ENCODE peak calls at places on chromosomes 2 and 18, in six cellular contexts. L is CD8-positive, alpha-beta T cell; J is AG09309; E is thoracic aorta; Y is GM12865; N is AG04449. G is an unnamed sample.

GRCh38 chr18:7982216-7982615 is 415.1 kb downstream of the PTPRM start:
- DNase-seq in L (no peak), J (no peak), E (no peak), Y (no peak), N (no peak), G (no peak)

GRCh38 chr2:240520974-240521350 is 36.8 kb downstream of the ANKMY1 start:
- DNase-seq in L (no peak), J (no peak), E (no peak), Y (no peak), N (no peak), G (no peak)

GRCh38 chr2:159015823-159016222 is 47.4 kb downstream of the TANC1 start:
- DNase-seq in L (no peak), J (no peak), E (no peak), Y (no peak), N (no peak), G (no peak)

GRCh38 chr18:74508366-74508765 is 12.2 kb downstream of the CNDP2 start:
- DNase-seq in L (no peak), J (no peak), E (no peak), Y (no peak), N (no peak), G (no peak)

GRCh38 chr18:62282188-62282629 is 42.9 kb upstream of the TNFRSF11A start:
- DNase-seq in L (no peak), J (peak), E (no peak), Y (no peak), N (peak), G (no peak)

GRCh38 chr2:136381722-136382633 is 264.0 kb upstream of the CXCR4 start:
- DNase-seq in L (peak), J (no peak), E (no peak), Y (peak), N (no peak), G (no peak)

GRCh38 chr18:55419939-55420664 is 167.9 kb downstream of the TCF4 start:
- DNase-seq in L (no peak), J (no peak), E (no peak), Y (no peak), N (no peak), G (no peak)

GRCh38 chr2:185955050-185955449 is 216.4 kb downstream of the FSIP2 start:
- DNase-seq in L (no peak), J (no peak), E (no peak), Y (no peak), N (no peak), G (no peak)

GRCh38 chr18:37812961-37813360 is 247.4 kb upstream of the CELF4 start:
- DNase-seq in L (no peak), J (no peak), E (no peak), Y (no peak), N (no peak), G (no peak)

GRCh38 chr2:17869128-17869527 is 9.3 kb upstream of the KCNS3 start:
- DNase-seq in L (no peak), J (no peak), E (no peak), Y (no peak), N (no peak), G (no peak)

GRCh38 chr18:6382968-6383367 is 31.7 kb downstream of the L3MBTL4 start:
- DNase-seq in L (no peak), J (no peak), E (no peak), Y (no peak), N (no peak), G (no peak)

GRCh38 chr18:57748770-57749603 is 54.1 kb downstream of the ATP8B1 start:
- DNase-seq in L (no peak), J (no peak), E (no peak), Y (peak), N (no peak), G (no peak)

GRCh38 chr2:50529600-50530218 is 502.2 kb downstream of the NRXN1 start:
- DNase-seq in L (no peak), J (peak), E (no peak), Y (peak), N (peak), G (no peak)

GRCh38 chr18:36066001-36066400 is 1.4 kb downstream of the RPRD1A start:
- DNase-seq in L (no peak), J (peak), E (no peak), Y (no peak), N (no peak), G (no peak)

GRCh38 chr2:97871096-97871780 is 124.5 kb downstream of the TMEM131 start:
- DNase-seq in L (no peak), J (peak), E (no peak), Y (no peak), N (no peak), G (no peak)

GRCh38 chr2:157677941-157678340 is 49.3 kb upstream of the ACVR1C start:
- DNase-seq in L (no peak), J (no peak), E (no peak), Y (no peak), N (no peak), G (no peak)

GRCh38 chr2:112721819-112722522 is 1.2 kb downstream of the NT5DC4 start:
- DNase-seq in L (no peak), J (no peak), E (no peak), Y (no peak), N (no peak), G (no peak)

GRCh38 chr2:84882415-84882738 is 1.5 kb upstream of the TRABD2A start:
- DNase-seq in L (no peak), J (no peak), E (no peak), Y (no peak), N (no peak), G (no peak)
- TF ChIP-seq CTCF in L (no peak), J (no peak), E (no peak), Y (no peak), N (no peak), G (no peak)

DNA sequence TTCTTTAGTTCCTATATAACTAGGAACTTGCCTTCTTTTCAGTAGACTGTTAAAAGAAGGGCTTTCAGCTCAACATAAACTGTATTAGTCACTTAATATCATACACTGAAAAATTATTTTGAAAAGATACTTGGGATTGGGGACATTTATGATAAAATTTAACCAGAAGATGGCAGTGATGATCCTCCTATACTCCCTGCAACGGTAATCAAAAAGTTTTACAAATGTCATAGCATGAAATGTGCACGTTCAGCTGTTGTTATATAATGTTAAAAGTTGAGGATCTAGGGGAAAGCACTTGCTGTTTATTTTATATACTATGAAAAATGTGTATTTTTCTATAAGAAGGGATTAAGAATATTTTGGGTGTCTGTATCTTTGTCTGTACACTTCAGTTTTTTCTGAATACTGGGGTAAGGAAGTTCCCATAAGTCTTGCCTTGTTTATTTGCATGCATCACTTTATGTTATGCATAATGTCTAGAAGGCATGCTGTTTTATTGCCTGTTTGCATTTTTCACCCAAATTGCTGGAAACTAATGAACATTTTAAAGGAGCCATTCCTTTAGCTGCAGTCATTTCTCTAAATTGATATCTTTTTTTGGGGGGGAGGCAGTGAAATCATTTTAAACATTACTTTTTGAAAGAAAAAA is 19.0 kb downstream of the DYNC1I2 start:
- DNase-seq in L (no peak), J (no peak), E (no peak), Y (peak), N (no peak), G (no peak)
- TF ChIP-seq CTCF in L (peak), J (peak), E (no peak), Y (no peak), N (peak), G (no peak)

GRCh38 chr2:15058015-15058414 is 425.5 kb downstream of the LRATD1 start:
- DNase-seq in L (no peak), J (no peak), E (no peak), Y (peak), N (no peak), G (no peak)
- TF ChIP-seq CTCF in L (no peak), J (peak), E (no peak), Y (peak), N (no peak), G (no peak)

GRCh38 chr2:10912796-10913445 is 1.2 kb downstream of the KCNF1 start:
- DNase-seq in L (no peak), J (no peak), E (no peak), Y (no peak), N (no peak), G (no peak)

GRCh38 chr2:10915731-10916331 is 4.1 kb downstream of the KCNF1 start:
- DNase-seq in L (no peak), J (no peak), E (no peak), Y (no peak), N (no peak), G (no peak)

GRCh38 chr2:10915236-10915635 is 3.5 kb downstream of the KCNF1 start:
- DNase-seq in L (no peak), J (no peak), E (no peak), Y (no peak), N (no peak), G (no peak)

GRCh38 chr2:10913501-10914271 is 2.0 kb downstream of the KCNF1 start:
- DNase-seq in L (no peak), J (no peak), E (no peak), Y (no peak), N (no peak), G (no peak)

DNA sequence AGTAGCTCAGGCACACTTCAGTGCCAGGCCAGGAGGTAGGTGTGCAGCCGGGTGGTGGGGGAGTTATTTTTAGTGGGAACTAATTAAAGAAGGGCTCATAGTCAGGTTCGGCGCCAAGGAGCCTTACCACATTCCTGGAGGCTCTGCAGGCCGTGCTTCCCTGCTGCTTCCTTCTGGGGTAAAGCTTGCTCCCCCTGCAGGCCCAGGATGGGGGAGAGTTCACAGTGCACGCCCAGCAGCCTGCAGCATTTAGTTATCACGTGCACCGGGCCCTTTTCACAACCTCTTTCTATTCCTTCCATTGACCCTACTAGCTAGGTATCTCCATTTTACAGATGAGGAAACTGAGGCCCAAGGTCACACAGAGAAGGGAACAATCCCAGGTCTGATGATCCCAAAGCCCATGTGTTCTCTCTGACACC is 2.5 kb downstream of the KCNF1 start:
- DNase-seq in L (no peak), J (no peak), E (no peak), Y (peak), N (no peak), G (no peak)
- TF ChIP-seq CTCF in L (no peak), J (peak), E (no peak), Y (peak), N (peak), G (no peak)

GRCh38 chr18:9334351-9335254 is at the start of gene TWSG1:
- DNase-seq in L (peak), J (peak), E (peak), Y (peak), N (peak), G (peak)
- TF ChIP-seq CTCF in L (peak), J (peak), E (peak), Y (peak), N (peak), G (no peak)

DNA sequence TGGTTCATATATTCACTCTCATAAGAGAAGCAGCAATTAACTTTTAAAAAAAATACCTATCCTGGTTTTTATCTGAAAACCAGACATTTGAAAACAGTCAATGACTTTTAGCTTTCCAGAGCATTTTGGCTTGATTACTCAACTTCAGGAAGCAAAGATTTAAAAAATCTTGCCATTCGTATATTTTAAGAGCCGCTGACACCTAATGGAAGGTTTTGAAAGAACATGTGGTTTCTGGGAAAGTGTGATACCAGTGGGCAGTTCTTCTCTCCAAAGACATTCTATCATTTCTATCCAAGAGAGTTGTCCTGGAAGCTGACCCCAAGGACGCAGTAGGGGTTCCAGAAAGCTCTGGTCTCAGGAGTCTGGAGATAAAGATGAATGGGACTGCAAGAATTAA is 234.7 kb downstream of the TTC32 start:
- DNase-seq in L (no peak), J (no peak), E (no peak), Y (no peak), N (no peak), G (no peak)
- TF ChIP-seq CTCF in L (no peak), J (peak), E (no peak), Y (no peak), N (peak), G (no peak)

GRCh38 chr2:27072950-27073349 is 1.5 kb upstream of the OST4 start:
- DNase-seq in L (no peak), J (no peak), E (no peak), Y (no peak), N (no peak), G (no peak)

GRCh38 chr2:27070653-27071276 is 689 bp downstream of the OST4 start:
- DNase-seq in L (no peak), J (no peak), E (no peak), Y (no peak), N (no peak), G (no peak)

GRCh38 chr2:27069961-27070618 is 1.4 kb downstream of the OST4 start:
- DNase-seq in L (no peak), J (no peak), E (no peak), Y (no peak), N (no peak), G (no peak)

GRCh38 chr2:27071990-27072830 is 756 bp upstream of the OST4 start:
- DNase-seq in L (no peak), J (no peak), E (no peak), Y (peak), N (no peak), G (no peak)

GRCh38 chr2:27071277-27071989 is at the start of gene OST4:
- DNase-seq in L (peak), J (peak), E (peak), Y (peak), N (peak), G (peak)
- TF ChIP-seq CTCF in L (no peak), J (no peak), E (no peak), Y (no peak), N (no peak), G (no peak)